ENCODE peak calls at places on chromosomes 11 and 22, in eight cellular contexts. C, W, J, E, S, Q, P and N are unnamed samples.

GRCh38 chr11:109845437-109845836 is 247.8 kb upstream of the ZC3H12C start:
- DNase-seq in Q (no peak), S (no peak), P (no peak), C (no peak), J (peak), W (no peak), E (no peak), N (no peak)

GRCh38 chr11:66231561-66231960 is 36.9 kb upstream of the RAB1B start:
- DNase-seq in S (no peak), E (no peak), W (no peak), P (no peak), Q (no peak), C (no peak), J (no peak), N (no peak)

GRCh38 chr11:3837793-3838192 is 3.0 kb downstream of the RHOG start:
- DNase-seq in W (no peak), S (no peak), J (no peak), Q (no peak), P (peak), C (peak), E (no peak), N (peak)

GRCh38 chr22:26669060-26669481 is 11.7 kb downstream of the MIAT start:
- DNase-seq in W (peak), S (peak), E (peak), Q (peak), C (no peak), J (no peak), P (no peak), N (no peak)

GRCh38 chr11:102546923-102547471 is 16.4 kb upstream of the MMP7 start:
- DNase-seq in E (no peak), W (no peak), P (no peak), S (peak), J (no peak), Q (peak), C (no peak), N (peak)

GRCh38 chr11:14029415-14029814 is 66.9 kb downstream of the SPON1 start:
- DNase-seq in Q (no peak), C (peak), W (no peak), S (no peak), E (no peak), J (no peak), P (no peak), N (no peak)

GRCh38 chr11:14902650-14903350 is 10.8 kb upstream of the CYP2R1 start:
- DNase-seq in P (no peak), Q (no peak), E (peak), J (peak), S (no peak), W (peak), C (peak), N (no peak)

GRCh38 chr22:30333707-30334087 is 7.0 kb upstream of the TBC1D10A start:
- DNase-seq in J (no peak), Q (no peak), E (no peak), C (no peak), W (no peak), P (no peak), S (no peak), N (no peak)

GRCh38 chr11:11169715-11170351 is 183.2 kb downstream of the CSNK2A3 start:
- DNase-seq in Q (no peak), C (no peak), W (no peak), J (no peak), P (no peak), E (no peak), S (no peak), N (peak)

GRCh38 chr11:73359930-73360742 is 16.1 kb upstream of the RELT start:
- DNase-seq in Q (peak), W (peak), S (peak), C (peak), E (peak), P (no peak), J (peak), N (no peak)

GRCh38 chr22:36075724-36076123 is 47.1 kb upstream of the RBFOX2 start:
- DNase-seq in Q (no peak), S (no peak), W (no peak), E (no peak), P (no peak), C (no peak), J (no peak), N (no peak)

GRCh38 chr11:5550440-5551095 is 2.2 kb upstream of the OR52H1 start:
- DNase-seq in S (no peak), W (peak), Q (no peak), C (peak), E (no peak), P (no peak), J (peak), N (no peak)

GRCh38 chr11:118917488-118918127 is 8.1 kb downstream of the BCL9L start:
- DNase-seq in Q (no peak), P (peak), E (no peak), W (peak), C (peak), J (peak), S (peak), N (no peak)

GRCh38 chr11:36868380-36868779 is 270.3 kb upstream of the RAG2 start:
- DNase-seq in J (no peak), P (no peak), E (no peak), S (no peak), W (no peak), C (no peak), Q (no peak), N (no peak)

GRCh38 chr22:22713416-22713815 is 69.0 kb downstream of the GGTLC2 start:
- DNase-seq in Q (no peak), S (no peak), W (no peak), C (no peak), P (no peak), E (no peak), J (no peak), N (no peak)

GRCh38 chr11:117670924-117671323 is 126.1 kb downstream of the DSCAML1 start:
- DNase-seq in W (no peak), C (no peak), E (no peak), Q (no peak), S (no peak), J (no peak), P (no peak), N (no peak)

GRCh38 chr11:2213384-2213842 is 41.8 kb upstream of the TH start:
- DNase-seq in S (no peak), J (no peak), E (no peak), C (no peak), W (no peak), P (peak), Q (no peak), N (no peak)

GRCh38 chr11:132728026-132728425 is 804.3 kb downstream of the OPCML start:
- DNase-seq in E (no peak), P (no peak), W (no peak), S (no peak), Q (no peak), J (no peak), C (no peak), N (no peak)

GRCh38 chr11:66243816-66244215 is 24.6 kb upstream of the RAB1B start:
- DNase-seq in Q (no peak), W (no peak), C (no peak), J (no peak), S (no peak), E (no peak), P (no peak), N (no peak)

GRCh38 chr22:23424031-23424430 is 156.1 kb downstream of the IGLL1 start:
- DNase-seq in E (no peak), S (no peak), W (no peak), Q (peak), J (no peak), C (no peak), P (no peak), N (no peak)

GRCh38 chr11:124627546-124627945 is 4.9 kb downstream of the TBRG1 start:
- DNase-seq in Q (no peak), E (no peak), S (no peak), J (no peak), W (no peak), P (no peak), C (peak), N (no peak)

GRCh38 chr11:69444381-69445130 is 36.9 kb upstream of the LINC01488 start:
- DNase-seq in J (peak), Q (no peak), E (no peak), P (peak), C (peak), W (peak), S (peak), N (no peak)
- TF ChIP-seq CTCF in J (peak), Q (no peak), E (peak), P (no peak), C (peak), W (peak), S (no peak), N (no peak)

DNA sequence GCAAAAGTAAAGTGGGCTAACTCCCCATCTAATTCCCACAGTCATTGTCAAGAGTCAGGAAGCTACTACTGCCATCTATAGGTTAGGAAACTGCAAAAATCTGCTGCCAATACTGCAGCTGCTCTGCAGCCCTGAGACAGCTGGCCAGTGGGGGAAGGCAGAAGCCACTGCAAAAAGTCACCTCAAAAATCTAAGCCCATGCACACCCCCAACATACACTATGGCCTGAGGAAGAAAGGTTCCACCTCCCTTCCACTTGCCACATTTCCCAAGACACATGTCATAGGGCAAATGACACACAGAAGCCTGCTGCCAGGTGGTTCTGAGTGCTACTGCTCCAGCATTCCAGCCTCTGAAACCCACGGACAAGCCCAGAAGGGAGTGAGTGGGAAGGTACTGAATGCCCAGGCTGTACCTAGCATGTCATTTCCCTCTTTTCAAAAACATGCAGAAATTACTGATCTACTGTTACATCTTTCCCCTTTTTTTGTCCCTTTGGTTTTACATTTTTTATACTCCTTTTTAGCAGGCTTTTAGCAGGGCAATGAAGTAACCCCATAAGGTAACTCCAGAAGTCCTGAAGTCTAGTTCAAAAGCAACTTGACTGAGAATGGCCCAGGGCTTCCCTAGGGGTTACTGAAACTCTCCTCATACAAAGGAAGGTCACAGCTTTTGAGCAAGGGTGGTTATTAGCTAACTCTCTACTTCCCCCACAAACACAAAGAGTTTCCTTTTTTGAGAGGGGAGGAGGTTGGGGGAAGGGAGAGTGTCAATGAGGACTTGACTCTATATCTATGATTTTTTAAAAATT is 36.8 kb downstream of the DGCR2 start:
- DNase-seq in Q (peak), W (peak), C (peak), E (peak), P (no peak), S (peak), J (peak), N (peak)
- TF ChIP-seq CTCF in Q (peak), W (peak), C (peak), E (peak), P (no peak), S (no peak), J (peak), N (peak)

GRCh38 chr22:37244114-37244921 is at the start of gene RAC2:
- DNase-seq in C (peak), J (peak), Q (peak), E (peak), S (peak), W (peak), P (peak), N (peak)
- TF ChIP-seq CTCF in C (no peak), J (no peak), Q (no peak), E (no peak), S (no peak), W (no peak), P (no peak), N (no peak)

GRCh38 chr22:39215070-39215396 is 29.7 kb downstream of the PDGFB start:
- DNase-seq in P (no peak), J (no peak), W (no peak), C (no peak), Q (no peak), S (no peak), E (no peak), N (no peak)

GRCh38 chr22:39214383-39215069 is 30.3 kb downstream of the PDGFB start:
- DNase-seq in Q (no peak), J (no peak), S (peak), E (no peak), W (no peak), C (peak), P (no peak), N (no peak)

GRCh38 chr22:39215430-39216142 is 29.2 kb downstream of the PDGFB start:
- DNase-seq in C (no peak), S (no peak), W (no peak), J (no peak), Q (peak), P (no peak), E (no peak), N (no peak)

GRCh38 chr22:39214006-39214382 is 30.8 kb downstream of the PDGFB start:
- DNase-seq in P (no peak), C (no peak), W (no peak), J (no peak), S (no peak), E (no peak), Q (no peak), N (no peak)

GRCh38 chr22:39216143-39216490 is 28.7 kb downstream of the PDGFB start:
- DNase-seq in S (no peak), W (no peak), C (no peak), Q (no peak), J (no peak), P (no peak), E (no peak), N (no peak)
- TF ChIP-seq CTCF in S (no peak), W (no peak), C (no peak), Q (no peak), J (no peak), P (no peak), E (no peak), N (no peak)